ENCODE peak calls at places on chromosome 13, in nine cellular contexts. P, X, H, B, Q, N, K, D and E are unnamed samples.

GRCh38 chr13:75633285-75633684 is 2.8 kb upstream of the LMO7 start:
- DNase-seq in P (no peak), X (no peak), H (no peak), B (no peak), Q (no peak), N (no peak), K (no peak), D (no peak), E (no peak)

GRCh38 chr13:48448963-48449614 is 36.2 kb upstream of the LPAR6 start:
- DNase-seq in P (no peak), X (no peak), H (no peak), B (no peak), Q (no peak), N (no peak), K (no peak), D (peak; percentile 22), E (no peak)

GRCh38 chr13:106500450-106500849 is 35.0 kb downstream of the EFNB2 start:
- DNase-seq in P (no peak), X (no peak), H (no peak), B (no peak), Q (no peak), N (no peak), K (no peak), D (peak; percentile 18), E (no peak)

GRCh38 chr13:36919206-36919832 is 719 bp downstream of the SMAD9 start:
- DNase-seq in P (peak; percentile 28), X (no peak), H (no peak), B (peak; percentile 39), Q (no peak), N (no peak), K (no peak), D (no peak), E (peak; percentile 68)

GRCh38 chr13:76292726-76293125 is 593.5 kb downstream of the KCTD12 start:
- DNase-seq in P (no peak), X (no peak), H (no peak), B (no peak), Q (no peak), N (no peak), K (no peak), D (no peak), E (no peak)

GRCh38 chr13:98022210-98022609 is 68.7 kb downstream of the IPO5 start:
- DNase-seq in P (no peak), X (no peak), H (no peak), B (no peak), Q (no peak), N (no peak), K (no peak), D (no peak), E (no peak)

GRCh38 chr13:80975903-80976302 is 635.0 kb upstream of the SPRY2 start:
- DNase-seq in P (no peak), X (no peak), H (no peak), B (no peak), Q (no peak), N (no peak), K (no peak), D (no peak), E (no peak)

GRCh38 chr13:53242015-53242414 is 213.4 kb downstream of the OLFM4 start:
- DNase-seq in P (no peak), X (no peak), H (no peak), B (no peak), Q (no peak), N (no peak), K (no peak), D (no peak), E (no peak)

GRCh38 chr13:113448885-113449692 is 4.2 kb downstream of the ADPRHL1 start:
- DNase-seq in P (peak; percentile 83), X (peak; percentile 71), H (peak; percentile 80), B (peak; percentile 86), Q (peak; percentile 49), N (peak; percentile 62), K (no peak), D (no peak), E (peak; percentile 61)

GRCh38 chr13:99905224-99905623 is 66.3 kb downstream of the ZIC5 start:
- DNase-seq in P (no peak), X (no peak), H (no peak), B (no peak), Q (no peak), N (no peak), K (no peak), D (no peak), E (no peak)

GRCh38 chr13:62176051-62176450 is 760.4 kb upstream of the PCDH20 start:
- DNase-seq in P (no peak), X (no peak), H (no peak), B (no peak), Q (no peak), N (no peak), K (no peak), D (no peak), E (no peak)

GRCh38 chr13:50219743-50220142 is 204.5 kb downstream of the KCNRG start:
- DNase-seq in P (no peak), X (no peak), H (no peak), B (no peak), Q (no peak), N (no peak), K (no peak), D (no peak), E (no peak)

GRCh38 chr13:20831933-20832332 is 58.2 kb upstream of the EEF1AKMT1 start:
- DNase-seq in P (no peak), X (no peak), H (no peak), B (no peak), Q (no peak), N (no peak), K (no peak), D (no peak), E (no peak)

GRCh38 chr13:75621147-75621546 is 15.0 kb upstream of the LMO7 start:
- DNase-seq in P (no peak), X (no peak), H (no peak), B (no peak), Q (no peak), N (no peak), K (no peak), D (no peak), E (no peak)

GRCh38 chr13:100987993-100988392 is 313.4 kb upstream of the TMTC4 start:
- DNase-seq in P (no peak), X (no peak), H (no peak), B (no peak), Q (no peak), N (no peak), K (no peak), D (no peak), E (no peak)

GRCh38 chr13:76925115-76925514 is 23.2 kb upstream of the ACOD1 start:
- DNase-seq in P (no peak), X (no peak), H (no peak), B (no peak), Q (no peak), N (no peak), K (no peak), D (no peak), E (no peak)

GRCh38 chr13:29845440-29846056 is 4.9 kb downstream of the UBL3 start:
- DNase-seq in P (no peak), X (no peak), H (no peak), B (no peak), Q (no peak), N (no peak), K (no peak), D (no peak), E (no peak)

GRCh38 chr13:61170791-61171330 is 244.8 kb downstream of the PCDH20 start:
- DNase-seq in P (no peak), X (no peak), H (no peak), B (no peak), Q (no peak), N (no peak), K (no peak), D (no peak), E (no peak)

GRCh38 chr13:114015111-114015551 is 41.3 kb upstream of the C13orf46 start:
- DNase-seq in P (peak; percentile 78), X (no peak), H (no peak), B (peak; percentile 58), Q (no peak), N (no peak), K (no peak), D (no peak), E (no peak)

GRCh38 chr13:110615005-110615321 is 382 bp upstream of the NAXD start:
- DNase-seq in P (no peak), X (no peak), H (no peak), B (no peak), Q (no peak), N (no peak), K (no peak), D (no peak), E (no peak)

GRCh38 chr13:110615322-110616102 is at the start of gene NAXD:
- DNase-seq in P (peak; percentile 94), X (peak; percentile 91), H (peak; percentile 95), B (peak; percentile 95), Q (peak; percentile 98), N (peak; percentile 32), K (peak; percentile 98), D (peak; percentile 97), E (peak; percentile 97)

GRCh38 chr13:110618167-110618566 is 2.8 kb downstream of the NAXD start:
- DNase-seq in P (no peak), X (no peak), H (no peak), B (no peak), Q (no peak), N (no peak), K (no peak), D (no peak), E (no peak)

GRCh38 chr13:110617326-110618072 is 2.2 kb downstream of the NAXD start:
- DNase-seq in P (peak; percentile 59), X (no peak), H (no peak), B (peak; percentile 85), Q (no peak), N (no peak), K (no peak), D (no peak), E (peak; percentile 88)

GRCh38 chr13:110616103-110617101 is 1.1 kb downstream of the NAXD start:
- DNase-seq in P (peak; percentile 52), X (peak; percentile 78), H (peak; percentile 86), B (peak; percentile 55), Q (no peak), N (no peak), K (peak; percentile 50), D (peak; percentile 46), E (no peak)
- TF ChIP-seq POLR2AphosphoS5 in P (peak; percentile 6), X (no peak), H (peak; percentile 22), B (peak; percentile 31), Q (peak; percentile 65), N (no peak), K (peak; percentile 18), D (no peak), E (peak; percentile 55)

GRCh38 chr13:42101821-42102580 is 53.6 kb downstream of the DGKH start:
- DNase-seq in P (no peak), X (no peak), H (no peak), B (no peak), Q (no peak), N (no peak), K (no peak), D (no peak), E (no peak)
- TF ChIP-seq POLR2AphosphoS5 in P (no peak), X (no peak), H (no peak), B (no peak), Q (no peak), N (no peak), K (no peak), D (no peak), E (no peak)

GRCh38 chr13:94201022-94201421 is 278.5 kb downstream of the DCT start:
- DNase-seq in P (no peak), X (no peak), H (no peak), B (no peak), Q (no peak), N (no peak), K (no peak), D (no peak), E (no peak)
- TF ChIP-seq POLR2AphosphoS5 in P (no peak), X (no peak), H (no peak), B (no peak), Q (no peak), N (no peak), K (no peak), D (no peak), E (no peak)

GRCh38 chr13:26698392-26699196 is 62.0 kb downstream of the GPR12 start:
- DNase-seq in P (peak; percentile 85), X (peak; percentile 89), H (peak; percentile 92), B (peak; percentile 89), Q (peak; percentile 75), N (peak; percentile 57), K (peak; percentile 59), D (peak; percentile 81), E (peak; percentile 91)
- TF ChIP-seq POLR2AphosphoS5 in P (no peak), X (no peak), H (no peak), B (no peak), Q (no peak), N (no peak), K (no peak), D (no peak), E (no peak)